ENCODE peak calls at places on chromosome 4, in ten cellular contexts. R is NCI-H1092 treated with DMSO at 0.1 percent for 48 hours; J is NCI-H69; Y is upper lobe of right lung; X is activated T-cell treated with anti-CD3 and anti-CD28 coated beads for 48 hours; W is iPS DF 19.7; I is stromal cell of bone marrow; E is MM.1S; D is CD4-positive, alpha-beta T cell; F is GM12865. Q is an unnamed sample.

GRCh38 chr4:52836653-52837052 is 25.5 kb upstream of the RASL11B start:
- DNase-seq in R (no peak), J (no peak), Y (no peak), X (no peak), W (no peak), I (no peak), E (no peak), D (no peak), F (no peak), Q (no peak)

GRCh38 chr4:7120341-7120740 is 52.5 kb upstream of the GRPEL1 start:
- DNase-seq in R (no peak), J (no peak), Y (no peak), X (no peak), W (no peak), I (no peak), E (peak), D (no peak), F (peak), Q (no peak)

GRCh38 chr4:8010618-8011017 is 71.0 kb upstream of the AFAP1 start:
- DNase-seq in R (peak), J (peak), Y (no peak), X (no peak), W (no peak), I (no peak), E (no peak), D (no peak), F (no peak), Q (no peak)

GRCh38 chr4:52057196-52057595 is 6.1 kb downstream of the SPATA18 start:
- DNase-seq in R (no peak), J (no peak), Y (no peak), X (no peak), W (no peak), I (no peak), E (no peak), D (no peak), F (no peak), Q (no peak)

GRCh38 chr4:165971941-165972340 is 98.9 kb downstream of the TLL1 start:
- DNase-seq in R (no peak), J (peak), Y (no peak), X (no peak), W (no peak), I (no peak), E (no peak), D (no peak), F (no peak), Q (no peak)

GRCh38 chr4:148778980-148779675 is 336.9 kb upstream of the NR3C2 start:
- DNase-seq in R (no peak), J (no peak), Y (no peak), X (no peak), W (no peak), I (no peak), E (no peak), D (no peak), F (no peak), Q (no peak)

GRCh38 chr4:47287735-47288134 is 175.8 kb downstream of the COMMD8 start:
- DNase-seq in R (no peak), J (no peak), Y (no peak), X (no peak), W (peak), I (peak), E (peak), D (no peak), F (peak), Q (peak)

GRCh38 chr4:111639876-111640275 is 505.4 kb upstream of the FAM241A start:
- DNase-seq in R (no peak), J (peak), Y (no peak), X (no peak), W (no peak), I (peak), E (no peak), D (no peak), F (no peak), Q (no peak)

GRCh38 chr4:66489370-66489769 is 819.1 kb upstream of the EPHA5 start:
- DNase-seq in R (no peak), J (no peak), Y (no peak), X (no peak), W (no peak), I (no peak), E (no peak), D (no peak), F (no peak), Q (no peak)

Q was measured in GOT3.